ENCODE peak calls at places on chromosome 1, in four cellular contexts. J is K562, F is GM12878, Q is HepG2. R is an unnamed sample.
A peak's percentile ranks its signal among the peaks of the same experiment; 100 is the strongest.

GRCh38 chr1:66676616-66677298 is 75.5 kb upstream of the DYNLT5 start:
- DNase-seq in J (no peak), F (no peak), Q (no peak), R (no peak)

GRCh38 chr1:67749844-67750689 is 65.1 kb downstream of the GADD45A start:
- DNase-seq in J (peak; percentile 51), F (no peak), Q (no peak), R (no peak)

GRCh38 chr1:212712451-212713303 is 13.0 kb upstream of the BATF3 start:
- DNase-seq in J (no peak), F (no peak), Q (no peak), R (no peak)

GRCh38 chr1:67767103-67767502 is 66.2 kb downstream of the GNG12 start:
- DNase-seq in J (no peak), F (no peak), Q (no peak), R (no peak)

GRCh38 chr1:150973258-150973825 is 1.3 kb downstream of the CERS2 start:
- DNase-seq in J (peak; percentile 37), F (no peak), Q (no peak), R (no peak)

GRCh38 chr1:147561473-147561840 is 20.2 kb downstream of the BCL9 start:
- DNase-seq in J (no peak), F (no peak), Q (no peak), R (no peak)

GRCh38 chr1:91567583-91567982 is 66.9 kb downstream of the CDC7 start:
- DNase-seq in J (no peak), F (no peak), Q (no peak), R (no peak)

GRCh38 chr1:78607334-78607927 is 12.8 kb upstream of the IFI44L start:
- DNase-seq in J (no peak), F (no peak), Q (no peak), R (no peak)

GRCh38 chr1:118783095-118783758 is 204.9 kb downstream of the TBX15 start:
- DNase-seq in J (no peak), F (no peak), Q (no peak), R (no peak)

GRCh38 chr1:159441360-159441759 is 1.8 kb downstream of the OR10J1 start:
- DNase-seq in J (no peak), F (no peak), Q (no peak), R (no peak)

GRCh38 chr1:17081439-17081838 is 27.6 kb upstream of the SDHB start:
- DNase-seq in J (no peak), F (no peak), Q (no peak), R (no peak)

GRCh38 chr1:164608651-164609057 is 49.7 kb downstream of the PBX1 start:
- DNase-seq in J (no peak), F (no peak), Q (no peak), R (no peak)

GRCh38 chr1:26044971-26045711 is 777 bp downstream of the SLC30A2 start:
- DNase-seq in J (peak; percentile 70), F (no peak), Q (no peak), R (peak; percentile 42)

GRCh38 chr1:152141971-152142584 is 16.9 kb downstream of the RPTN start:
- DNase-seq in J (peak; percentile 19), F (no peak), Q (peak; percentile 45), R (peak; percentile 38)

GRCh38 chr1:181504294-181505115 is 21.2 kb downstream of the CACNA1E start:
- DNase-seq in J (peak; percentile 71), F (peak; percentile 74), Q (peak; percentile 48), R (peak; percentile 52)

GRCh38 chr1:228059536-228060457 is 22.7 kb upstream of the ARF1 start:
- DNase-seq in J (peak; percentile 90), F (no peak), Q (no peak), R (peak; percentile 100)
- TF ChIP-seq NR2C2 in J (no peak), F (no peak), Q (no peak), R (no peak)

GRCh38 chr1:235399661-235400060 is 32.4 kb downstream of the TBCE start:
- DNase-seq in J (no peak), F (no peak), Q (no peak), R (no peak)

GRCh38 chr1:235401251-235401650 is 34.0 kb downstream of the TBCE start:
- DNase-seq in J (no peak), F (no peak), Q (no peak), R (no peak)

GRCh38 chr1:235402457-235403200 is 35.4 kb downstream of the TBCE start:
- DNase-seq in J (no peak), F (no peak), Q (peak; percentile 62), R (no peak)

GRCh38 chr1:235391879-235392278 is 24.7 kb downstream of the TBCE start:
- DNase-seq in J (no peak), F (no peak), Q (no peak), R (no peak)

DNA sequence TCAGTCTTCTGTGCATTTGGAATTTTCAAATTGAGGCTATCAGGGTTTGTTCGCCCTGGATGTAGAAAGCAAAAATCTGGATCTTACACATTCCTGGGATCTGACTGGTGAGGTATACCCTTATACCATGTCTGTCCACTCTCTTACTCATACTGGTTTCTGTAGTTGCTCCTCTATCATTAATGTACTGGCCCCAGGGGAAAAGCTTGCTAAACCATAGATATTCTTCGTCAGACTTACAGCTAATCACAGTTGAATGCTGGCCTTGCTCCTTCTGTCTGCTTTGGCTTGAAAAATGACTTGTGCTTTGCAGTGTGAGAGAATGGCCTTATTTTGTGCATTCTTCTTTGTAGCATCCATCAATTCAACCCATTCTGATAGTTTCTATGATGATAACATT is 30.5 kb downstream of the TBCE start:
- DNase-seq in J (no peak), F (no peak), Q (no peak), R (no peak)
- TF ChIP-seq ATF2 in J (no peak), F (no peak), Q (no peak), R (no peak)

DNA sequence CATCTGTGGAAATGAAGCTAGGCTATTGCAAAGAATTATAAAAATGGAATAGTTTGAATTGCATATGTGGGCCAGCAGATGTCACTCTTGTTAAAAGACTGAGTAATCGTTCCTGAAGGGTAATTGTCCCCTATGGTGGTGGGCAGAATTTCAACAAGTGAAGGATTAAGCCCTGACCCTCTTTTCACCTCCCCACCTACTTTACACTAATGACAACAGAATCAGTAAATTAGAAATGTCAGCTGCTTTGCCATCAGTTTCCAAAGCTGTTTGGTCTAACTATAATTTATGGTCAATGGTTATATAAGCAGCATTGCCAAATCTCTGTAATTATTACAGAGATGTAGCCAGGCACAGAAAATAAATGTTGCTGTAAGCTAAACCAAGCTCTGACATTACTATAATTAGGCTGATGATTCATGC is 898.6 kb downstream of the AMY1C start:
- DNase-seq in J (no peak), F (no peak), Q (peak; percentile 38), R (no peak)
- TF ChIP-seq NR2C2 in J (no peak), F (no peak), Q (no peak), R (no peak)

DNA sequence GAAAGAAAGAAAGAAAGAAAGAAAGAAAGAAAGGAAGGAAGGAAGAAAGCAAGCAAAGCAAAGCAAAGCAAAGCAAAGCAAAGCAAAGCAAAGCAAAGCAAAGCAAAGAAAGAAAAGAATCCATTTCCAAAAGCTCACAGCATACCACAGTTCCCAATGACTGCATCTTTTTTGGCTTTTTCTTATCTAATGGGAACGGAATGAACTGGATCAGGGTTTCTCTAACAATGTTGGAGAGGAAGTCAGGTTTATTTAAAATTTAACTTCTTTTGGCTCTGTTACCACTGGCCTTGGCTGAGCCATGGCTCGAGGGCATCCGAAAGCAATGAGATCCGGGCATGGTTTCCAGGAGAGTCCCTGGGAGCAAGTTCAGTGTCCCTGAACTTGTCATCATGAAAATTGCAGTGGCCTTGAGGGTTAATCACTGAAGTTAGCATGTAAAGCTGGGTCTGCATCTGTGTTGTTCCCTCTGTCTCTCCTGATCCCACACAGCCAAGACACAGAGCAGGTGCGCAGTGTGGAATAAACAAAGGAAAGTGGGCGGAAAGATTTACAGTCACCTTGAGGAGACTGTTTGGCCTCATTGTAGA is 34.6 kb upstream of the CTPS1 start:
- DNase-seq in J (no peak), F (no peak), Q (peak; percentile 64), R (no peak)
- TF ChIP-seq ATF2 in J (no peak), F (no peak), Q (peak; percentile 22), R (no peak)

GRCh38 chr1:1835546-1835945 is 55.3 kb downstream of the GNB1 start:
- DNase-seq in J (no peak), F (no peak), Q (no peak), R (no peak)
- TF ChIP-seq NR2C2 in J (no peak), F (no peak), Q (no peak), R (no peak)

DNA sequence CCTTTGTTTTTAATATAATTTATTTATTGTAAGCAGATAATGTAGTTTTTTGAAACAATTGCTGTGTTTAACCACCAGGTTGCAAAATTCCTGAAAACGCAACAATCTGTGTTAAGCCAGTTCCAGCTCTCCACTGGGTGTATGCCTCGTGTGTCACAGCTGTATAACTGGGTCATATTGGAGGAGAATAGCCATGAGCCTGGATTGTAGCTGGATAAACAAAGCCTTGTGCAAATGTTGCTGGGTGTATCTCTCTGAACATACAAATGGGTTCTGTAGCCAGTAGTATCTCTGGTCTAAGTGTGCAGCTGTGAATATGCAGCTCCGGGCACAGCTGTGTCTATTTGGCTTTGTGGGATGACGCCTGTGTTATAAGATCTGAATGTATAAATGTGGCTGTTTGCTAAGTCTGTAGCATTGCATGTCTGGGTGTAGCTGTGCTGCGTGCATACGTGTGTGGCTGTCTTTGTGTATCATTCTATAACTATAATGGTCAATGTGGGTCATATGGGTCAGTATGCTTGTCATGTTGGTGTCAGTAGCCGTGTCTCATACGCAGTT is 2.7 kb downstream of the TCEA3 start:
- DNase-seq in J (peak; percentile 51), F (no peak), Q (peak; percentile 51), R (no peak)
- TF ChIP-seq ATF2 in J (no peak), F (no peak), Q (no peak), R (no peak)